ENCODE peak calls at places on chromosomes 4 and X, in five cellular contexts. K is CD8-positive, alpha-beta T cell; E is pancreas; X is OCI-LY7; T is heart left ventricle. H is an unnamed sample.

GRCh38 chr4:26871611-26872010 is 11.0 kb downstream of the STIM2 start:
- DNase-seq in K (no peak), E (no peak), X (no peak), T (no peak), H (no peak)

GRCh38 chrX:10110984-10111363 is 45.8 kb upstream of the CLCN4 start:
- DNase-seq in K (peak), E (no peak), X (no peak), T (no peak), H (no peak)

GRCh38 chr4:6023766-6024165 is 5.5 kb upstream of the C4orf50 start:
- DNase-seq in K (no peak), E (no peak), X (no peak), T (no peak), H (no peak)

GRCh38 chr4:142044271-142044670 is 407.9 kb downstream of the IL15 start:
- DNase-seq in K (no peak), E (no peak), X (no peak), T (no peak), H (no peak)

GRCh38 chr4:138192113-138192512 is 50.0 kb downstream of the SLC7A11 start:
- DNase-seq in K (no peak), E (no peak), X (no peak), T (no peak), H (no peak)

GRCh38 chrX:18964880-18965279 is 19.0 kb downstream of the PHKA2 start:
- DNase-seq in K (no peak), E (no peak), X (no peak), T (no peak), H (no peak)

GRCh38 chrX:135170877-135171519 is at the start of gene CT55:
- DNase-seq in K (no peak), E (no peak), X (no peak), T (no peak), H (no peak)

GRCh38 chr4:184437988-184438774 is 36.2 kb downstream of the IRF2 start:
- DNase-seq in K (no peak), E (no peak), X (peak), T (no peak), H (no peak)

GRCh38 chr4:168879178-168879577 is 130.9 kb downstream of the CBR4 start:
- DNase-seq in K (no peak), E (no peak), X (no peak), T (no peak), H (no peak)

GRCh38 chrX:20412871-20413486 is 146.3 kb upstream of the RPS6KA3 start:
- DNase-seq in K (peak), E (no peak), X (peak), T (peak), H (peak)

GRCh38 chrX:21943460-21944135 is 3.1 kb downstream of the SMS start:
- DNase-seq in K (no peak), E (no peak), X (no peak), T (no peak), H (no peak)

GRCh38 chrX:47573334-47574095 is 8.7 kb upstream of the TIMP1 start:
- DNase-seq in K (no peak), E (no peak), X (no peak), T (peak), H (no peak)

GRCh38 chr4:153538408-153539057 is 72.4 kb downstream of the TMEM131L start:
- DNase-seq in K (no peak), E (peak), X (no peak), T (no peak), H (no peak)

GRCh38 chr4:74990276-74990675 is 57.4 kb downstream of the PARM1 start:
- DNase-seq in K (no peak), E (no peak), X (no peak), T (no peak), H (no peak)

GRCh38 chrX:110791206-110791605 is 4.4 kb downstream of the CHRDL1 start:
- DNase-seq in K (no peak), E (no peak), X (no peak), T (no peak), H (no peak)

GRCh38 chrX:23662853-23663252 is 4.4 kb upstream of the PRDX4 start:
- DNase-seq in K (no peak), E (no peak), X (no peak), T (no peak), H (no peak)

GRCh38 chrX:130393451-130394074 is 8.1 kb upstream of the GPR119 start:
- DNase-seq in K (no peak), E (peak), X (peak), T (no peak), H (peak)

GRCh38 chr4:107050525-107051135 is 14.5 kb upstream of the DKK2 start:
- DNase-seq in K (no peak), E (no peak), X (peak), T (no peak), H (no peak)

GRCh38 chr4:147984065-147984777 is 252.3 kb downstream of the ARHGAP10 start:
- DNase-seq in K (no peak), E (no peak), X (peak), T (no peak), H (no peak)

GRCh38 chr4:105474110-105474518 is 252 bp upstream of the PPA2 start:
- DNase-seq in K (no peak), E (peak), X (no peak), T (peak), H (peak)

DNA sequence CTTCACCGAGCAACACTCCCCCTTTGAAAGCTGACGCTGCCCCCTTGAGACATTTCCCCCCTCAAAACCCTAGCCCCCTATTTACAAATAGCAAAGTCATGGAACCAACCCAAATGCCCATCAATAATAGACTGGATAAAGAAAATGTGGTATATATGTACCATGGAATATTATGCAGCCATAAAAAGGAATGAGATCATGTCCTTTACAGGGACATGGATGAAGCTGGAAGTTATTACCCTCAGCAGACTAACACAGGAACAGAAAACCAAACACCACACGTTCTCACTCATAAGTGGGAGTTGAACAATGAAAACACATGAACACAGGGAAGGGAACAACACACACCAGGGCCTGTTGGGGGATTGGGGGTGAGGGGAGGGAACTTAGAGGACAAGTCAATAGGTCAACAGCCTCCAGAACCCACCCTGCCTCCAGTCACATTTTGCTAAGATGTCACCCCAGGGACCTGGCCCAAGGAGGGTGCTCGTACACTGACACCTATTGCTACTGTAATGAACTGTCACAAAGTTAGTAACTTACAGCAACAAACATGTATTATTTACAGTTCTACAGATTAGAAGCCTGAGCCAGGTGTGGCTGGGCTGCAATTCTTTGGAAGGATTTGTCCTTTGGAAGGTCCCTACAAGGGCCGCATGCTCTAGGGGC is 20.6 kb downstream of the SCD5 start:
- DNase-seq in K (no peak), E (no peak), X (no peak), T (no peak), H (no peak)
- H3K27ac ChIP-seq in K (no peak), E (no peak), X (no peak), T (no peak), H (peak)

GRCh38 chr4:21469438-21470032 is 479.0 kb downstream of the KCNIP4 start:
- DNase-seq in K (no peak), E (no peak), X (peak), T (no peak), H (no peak)
- TF ChIP-seq CTCF in K (no peak), E (peak), X (peak), T (no peak), H (peak)

GRCh38 chr4:7967501-7968261 is 28.0 kb upstream of the AFAP1 start:
- DNase-seq in K (no peak), E (no peak), X (no peak), T (no peak), H (no peak)

GRCh38 chr4:7968262-7968896 is 28.7 kb upstream of the AFAP1 start:
- DNase-seq in K (no peak), E (no peak), X (no peak), T (no peak), H (no peak)

GRCh38 chr4:7971881-7972500 is 32.3 kb upstream of the AFAP1 start:
- DNase-seq in K (no peak), E (no peak), X (no peak), T (no peak), H (no peak)

GRCh38 chr4:7971159-7971631 is 31.5 kb upstream of the AFAP1 start:
- DNase-seq in K (no peak), E (no peak), X (no peak), T (no peak), H (no peak)

GRCh38 chr4:7970031-7970946 is 30.6 kb upstream of the AFAP1 start:
- DNase-seq in K (no peak), E (no peak), X (no peak), T (no peak), H (no peak)
- H3K27ac ChIP-seq in K (peak), E (peak), X (no peak), T (peak), H (peak)

GRCh38 chrX:68666580-68666979 is 19.1 kb downstream of the STARD8 start:
- DNase-seq in K (no peak), E (no peak), X (no peak), T (no peak), H (no peak)

GRCh38 chrX:68660746-68661145 is 13.3 kb downstream of the STARD8 start:
- DNase-seq in K (no peak), E (no peak), X (no peak), T (no peak), H (no peak)

GRCh38 chrX:68669872-68670271 is 22.4 kb downstream of the STARD8 start:
- DNase-seq in K (no peak), E (no peak), X (no peak), T (no peak), H (no peak)

GRCh38 chrX:68669094-68669830 is 21.8 kb downstream of the STARD8 start:
- DNase-seq in K (no peak), E (no peak), X (no peak), T (no peak), H (no peak)

GRCh38 chrX:68665502-68665901 is 18.0 kb downstream of the STARD8 start:
- DNase-seq in K (no peak), E (no peak), X (no peak), T (peak), H (no peak)
- TF ChIP-seq CTCF in K (no peak), E (no peak), X (no peak), T (peak), H (no peak)

DNA sequence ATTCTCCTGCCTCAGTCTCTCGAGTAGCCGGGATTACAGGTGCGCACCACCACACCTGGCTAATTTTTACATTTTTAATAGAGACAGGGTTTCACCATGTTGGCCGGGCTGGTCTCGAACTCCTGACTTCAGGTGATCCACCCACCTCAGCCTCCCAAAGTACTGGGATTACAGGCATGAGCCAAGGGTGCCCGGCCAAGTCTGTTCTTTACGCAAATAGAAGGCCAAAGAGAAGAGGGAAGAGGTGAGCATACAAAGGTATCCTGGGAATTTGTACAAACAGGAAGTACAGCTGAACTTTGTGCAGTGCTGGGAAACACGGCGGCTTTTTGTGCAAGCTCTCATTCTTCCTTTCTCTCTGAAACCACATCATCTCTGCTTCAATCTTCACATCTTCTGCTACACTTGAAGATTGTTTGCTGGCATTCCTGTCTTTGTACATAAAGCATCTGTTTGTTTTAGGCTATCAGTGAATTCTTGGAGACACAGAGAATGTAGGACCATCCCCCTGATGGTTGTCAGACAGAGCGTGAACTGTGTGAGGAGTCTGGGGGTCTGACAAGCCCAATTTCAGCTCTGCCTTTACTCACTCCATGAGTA is 71.9 kb upstream of the PRSS48 start:
- DNase-seq in K (no peak), E (no peak), X (no peak), T (no peak), H (no peak)
- H3K27ac ChIP-seq in K (no peak), E (no peak), X (no peak), T (no peak), H (peak)

DNA sequence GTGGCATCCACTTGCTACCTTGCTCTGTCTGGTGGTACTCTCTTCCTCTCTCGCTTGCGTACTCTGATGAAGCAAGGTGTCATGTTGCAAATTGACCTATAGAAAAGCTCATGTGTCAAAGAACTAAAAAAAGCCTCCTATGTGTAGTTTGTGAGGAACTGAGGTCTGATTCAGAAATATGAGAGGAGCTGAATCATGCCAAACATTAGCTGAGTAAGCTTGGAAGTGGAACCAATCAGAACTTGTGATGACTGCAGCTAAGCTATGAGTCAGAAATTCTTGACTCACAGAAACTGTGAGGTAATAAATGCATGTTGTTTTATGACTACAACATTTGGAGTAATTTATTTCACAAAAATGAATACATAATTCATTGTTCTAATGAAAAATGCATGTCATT is 2138.8 kb downstream of the PCDH7 start:
- DNase-seq in K (no peak), E (no peak), X (no peak), T (no peak), H (no peak)
- TF ChIP-seq CTCF in K (no peak), E (no peak), X (no peak), T (no peak), H (no peak)

DNA sequence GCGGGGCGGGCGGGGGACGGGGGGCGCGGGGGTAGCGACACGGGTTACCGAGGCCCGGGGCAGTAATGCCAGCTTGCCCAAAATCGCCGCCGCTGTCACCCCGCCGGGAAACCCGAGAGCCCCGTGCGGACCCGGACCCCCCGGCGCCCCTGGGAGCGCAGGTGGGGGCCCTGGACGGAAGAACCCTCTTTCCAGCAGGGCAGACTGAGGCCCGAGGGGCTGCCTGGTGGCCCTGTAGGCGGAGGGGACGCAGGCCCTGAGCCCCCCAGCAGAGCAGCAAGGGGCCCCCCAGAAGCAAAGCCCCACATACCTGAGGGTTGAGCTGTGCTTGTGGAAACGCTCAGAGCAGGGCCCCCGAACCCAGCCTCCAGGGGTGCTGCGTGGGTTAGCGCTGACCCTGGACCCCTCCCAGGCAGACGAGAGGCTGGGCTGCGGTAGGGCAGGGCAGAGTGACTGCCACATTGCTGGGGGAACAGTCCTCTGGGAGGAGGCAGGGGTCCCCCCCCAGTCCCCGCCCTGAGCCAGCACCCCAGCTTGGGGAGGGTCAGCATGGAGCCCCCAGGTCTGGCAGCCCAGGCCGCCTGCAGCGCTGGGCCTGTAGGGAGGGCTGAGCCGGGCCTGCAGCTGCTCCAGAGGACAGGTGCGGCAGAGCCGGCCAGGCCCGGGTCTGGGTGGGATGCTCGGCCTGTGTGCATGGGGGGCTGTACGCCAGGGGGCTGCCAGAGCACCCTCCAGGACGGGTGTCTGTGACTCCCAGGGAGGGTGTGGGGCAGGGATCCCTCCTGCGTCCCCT is 646 bp downstream of the DOK7 start:
- DNase-seq in K (no peak), E (no peak), X (no peak), T (no peak), H (no peak)
- H3K27ac ChIP-seq in K (no peak), E (no peak), X (no peak), T (peak), H (no peak)

GRCh38 chr4:47486306-47486705 is 1.2 kb downstream of the ATP10D start:
- DNase-seq in K (no peak), E (no peak), X (no peak), T (no peak), H (no peak)

GRCh38 chr4:47482326-47482725 is 2.7 kb upstream of the ATP10D start:
- DNase-seq in K (no peak), E (no peak), X (no peak), T (no peak), H (no peak)

GRCh38 chr4:47484169-47484568 is 906 bp upstream of the ATP10D start:
- DNase-seq in K (no peak), E (no peak), X (no peak), T (no peak), H (no peak)

GRCh38 chr4:47485047-47485692 is at the start of gene ATP10D:
- DNase-seq in K (peak), E (peak), X (peak), T (peak), H (peak)

GRCh38 chr4:47483722-47484121 is 1.4 kb upstream of the ATP10D start:
- DNase-seq in K (no peak), E (no peak), X (peak), T (no peak), H (no peak)
- TF ChIP-seq CTCF in K (no peak), E (no peak), X (peak), T (no peak), H (no peak)